ENCODE peak calls at places on chromosomes 1 and 21, in four cellular contexts. K is neuronal stem cell, B is aorta, G is astrocyte. U is an unnamed sample. For H3K4me1, H3K36me3 and H3K27me3, the result is how much of the 10 kb centered on the place peaks cover.

GRCh38 chr1:27600500-27601175 is 3.3 kb downstream of the AHDC1 start:
- DNase-seq in K (no peak), G (no peak), B (no peak), U (no peak)

GRCh38 chr1:116915182-116915611 is 5.5 kb downstream of the PTGFRN start:
- DNase-seq in K (no peak), G (peak), B (no peak), U (no peak)

GRCh38 chr1:26161408-26162219 is 2.7 kb downstream of the FAM110D start:
- DNase-seq in K (no peak), B (peak), G (peak), U (peak)

GRCh38 chr1:65979145-65979544 is 186.4 kb downstream of the PDE4B start:
- DNase-seq in G (peak), B (no peak), K (no peak), U (no peak)

GRCh38 chr1:61851849-61852692 is 109.8 kb downstream of the PATJ start:
- DNase-seq in K (peak), B (no peak), G (peak), U (peak)

GRCh38 chr1:226525750-226526149 is 22.8 kb upstream of the STUM start:
- DNase-seq in G (no peak), K (no peak), B (no peak), U (no peak)

GRCh38 chr1:2629627-2630497 is 3.0 kb downstream of the MMEL1 start:
- DNase-seq in K (no peak), B (no peak), G (no peak), U (no peak)

GRCh38 chr1:111967067-111967690 is 22.3 kb downstream of the KCND3 start:
- DNase-seq in G (no peak), B (no peak), K (no peak), U (no peak)

GRCh38 chr1:214570442-214570841 is 19.0 kb upstream of the PTPN14 start:
- DNase-seq in K (no peak), G (peak), B (no peak), U (no peak)

GRCh38 chr1:206419250-206419649 is 51.0 kb upstream of the IKBKE start:
- DNase-seq in G (no peak), B (no peak), K (no peak), U (peak)

GRCh38 chr21:43195131-43196021 is 26.6 kb downstream of the CRYAA start:
- DNase-seq in K (no peak), B (peak), G (no peak), U (no peak)

GRCh38 chr1:81174052-81174451 is 626.7 kb upstream of the ADGRL2 start:
- DNase-seq in B (no peak), G (peak), K (no peak), U (no peak)

DNA sequence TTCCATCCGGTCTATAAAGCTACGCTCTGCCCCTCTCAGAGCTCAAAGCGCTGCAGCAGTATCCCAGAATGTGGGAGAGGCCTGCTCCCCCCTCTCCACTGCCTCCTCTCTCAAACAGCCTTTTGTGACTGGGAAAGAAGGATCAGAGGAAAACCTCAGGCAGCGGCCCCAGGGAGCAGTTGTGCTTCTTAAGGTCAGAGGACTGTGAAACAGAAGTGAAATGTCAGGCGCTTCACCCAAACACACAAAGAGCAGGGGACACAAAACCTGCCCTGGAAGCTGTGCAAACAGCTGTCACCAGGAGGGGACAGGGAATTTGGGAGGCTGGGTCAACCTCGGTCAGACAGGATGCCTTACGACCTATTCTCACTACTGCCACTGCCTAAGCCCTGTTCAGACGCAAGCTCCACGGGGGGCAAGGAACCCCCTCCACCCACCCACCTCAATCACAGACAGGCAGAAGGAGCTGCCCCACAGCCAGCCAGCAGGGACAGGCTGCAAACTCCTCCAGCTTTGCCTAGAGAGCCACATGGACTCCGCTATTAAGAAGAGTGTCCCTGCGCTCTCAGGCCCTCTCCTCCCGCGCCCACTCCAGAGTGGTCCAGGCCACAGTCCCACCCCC is 14.6 kb downstream of the SSBP3 start:
- DNase-seq in B (no peak), K (peak), G (no peak), U (no peak)
- H3K4me1 ChIP-seq in B (under half), K (under half), G (under half), U (under half)

GRCh38 chr1:243294723-243295121 is 38.9 kb downstream of the SDCCAG8 start:
- DNase-seq in K (no peak), G (peak), B (no peak), U (no peak)
- H3K36me3 ChIP-seq in K (under half), G (under half), B (under half), U (under half)

GRCh38 chr1:228440761-228441500 is 24.3 kb upstream of the TRIM17 start:
- DNase-seq in G (no peak), B (no peak), K (no peak), U (no peak)

GRCh38 chr1:228438266-228438665 is 21.6 kb upstream of the TRIM17 start:
- DNase-seq in K (no peak), B (no peak), G (no peak), U (no peak)

GRCh38 chr1:228443395-228443794 is 26.7 kb upstream of the TRIM17 start:
- DNase-seq in K (no peak), B (no peak), G (no peak), U (no peak)

GRCh38 chr1:228434674-228435073 is 18.0 kb upstream of the TRIM17 start:
- DNase-seq in G (no peak), K (no peak), B (no peak), U (no peak)

GRCh38 chr1:228437424-228437823 is 20.8 kb upstream of the TRIM17 start:
- DNase-seq in B (no peak), G (no peak), K (no peak), U (no peak)
- H3K27me3 ChIP-seq in B (under half), G (under half), K (under half), U (under half)

DNA sequence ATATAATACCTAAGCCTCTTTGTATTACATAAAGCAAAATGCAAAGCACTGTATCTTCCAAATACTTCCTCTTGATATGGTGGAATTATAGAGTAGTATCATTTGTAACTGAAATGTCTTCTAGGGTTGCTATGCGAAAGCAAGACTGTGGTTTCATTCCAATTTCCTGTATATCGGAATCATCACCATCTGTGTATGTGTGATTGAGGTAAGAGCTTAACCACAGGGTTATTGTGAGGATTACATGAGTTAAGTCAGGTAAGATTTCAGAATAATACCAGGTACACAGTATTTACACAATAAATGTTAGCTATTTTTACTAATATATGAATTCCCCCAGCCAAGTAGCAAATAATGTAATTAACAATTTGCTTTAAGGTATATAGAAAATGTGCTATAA is 24.7 kb downstream of the CD53 start:
- DNase-seq in B (no peak), K (no peak), G (no peak), U (no peak)
- H3K4me1 ChIP-seq in B (under half), K (under half), G (under half), U (under half)